ENCODE peak calls at places on chromosome 17, in eight cellular contexts. One of them, this sample, is unnamed.
A peak's percentile ranks its signal among the peaks of the same experiment; 100 is the strongest.

GRCh38 chr17:36697907-36698526 is 96.6 kb downstream of the MRM1 start:
- DNase-seq in body of pancreas: no peak
- DNase-seq in IMR-90: peak; percentile 8
- DNase-seq in breast epithelium: no peak
- DNase-seq in A549: no peak
- DNase-seq in esophagus squamous epithelium: no peak
- DNase-seq in stomach: no peak
- DNase-seq in testis: peak; percentile 18
- DNase-seq in this sample: no peak

GRCh38 chr17:17103160-17103559 is 60.9 kb downstream of the MPRIP start:
- DNase-seq in esophagus squamous epithelium: no peak
- DNase-seq in A549: no peak
- DNase-seq in body of pancreas: no peak
- DNase-seq in testis: no peak
- DNase-seq in stomach: no peak
- DNase-seq in breast epithelium: no peak
- DNase-seq in IMR-90: no peak
- DNase-seq in this sample: no peak

GRCh38 chr17:76593338-76593737 is 7.7 kb upstream of the ST6GALNAC2 start:
- DNase-seq in stomach: no peak
- DNase-seq in A549: no peak
- DNase-seq in esophagus squamous epithelium: no peak
- DNase-seq in body of pancreas: no peak
- DNase-seq in breast epithelium: no peak
- DNase-seq in IMR-90: peak; percentile 31
- DNase-seq in testis: no peak
- DNase-seq in this sample: no peak

GRCh38 chr17:10754109-10754508 is 24.3 kb upstream of the TMEM220 start:
- DNase-seq in esophagus squamous epithelium: no peak
- DNase-seq in stomach: peak; percentile 74
- DNase-seq in testis: peak; percentile 67
- DNase-seq in A549: peak; percentile 72
- DNase-seq in body of pancreas: peak; percentile 65
- DNase-seq in breast epithelium: no peak
- DNase-seq in IMR-90: peak; percentile 11
- DNase-seq in this sample: no peak

GRCh38 chr17:38926290-38927070 is 1.1 kb downstream of the LASP1NB start:
- DNase-seq in breast epithelium: no peak
- DNase-seq in testis: peak; percentile 12
- DNase-seq in esophagus squamous epithelium: no peak
- DNase-seq in IMR-90: no peak
- DNase-seq in stomach: peak; percentile 19
- DNase-seq in body of pancreas: no peak
- DNase-seq in A549: no peak
- DNase-seq in this sample: peak; percentile 10

GRCh38 chr17:28033972-28034714 is 8.3 kb upstream of the NLK start:
- DNase-seq in stomach: no peak
- DNase-seq in breast epithelium: no peak
- DNase-seq in esophagus squamous epithelium: no peak
- DNase-seq in IMR-90: peak; percentile 91
- DNase-seq in testis: no peak
- DNase-seq in A549: no peak
- DNase-seq in body of pancreas: no peak
- DNase-seq in this sample: no peak

GRCh38 chr17:69773081-69773480 is 301.9 kb upstream of the KCNJ16 start:
- DNase-seq in breast epithelium: no peak
- DNase-seq in A549: no peak
- DNase-seq in stomach: no peak
- DNase-seq in IMR-90: peak; percentile 43
- DNase-seq in esophagus squamous epithelium: no peak
- DNase-seq in body of pancreas: no peak
- DNase-seq in testis: no peak
- DNase-seq in this sample: no peak

GRCh38 chr17:73191443-73192218 is 1.2 kb upstream of the COG1 start:
- DNase-seq in stomach: peak; percentile 72
- DNase-seq in breast epithelium: peak; percentile 51
- DNase-seq in body of pancreas: peak; percentile 73
- DNase-seq in esophagus squamous epithelium: no peak
- DNase-seq in testis: peak; percentile 83
- DNase-seq in IMR-90: peak; percentile 69
- DNase-seq in A549: peak; percentile 87
- DNase-seq in this sample: peak; percentile 92

GRCh38 chr17:35694906-35695305 is 36.5 kb upstream of the RASL10B start:
- DNase-seq in IMR-90: no peak
- DNase-seq in stomach: no peak
- DNase-seq in A549: no peak
- DNase-seq in breast epithelium: no peak
- DNase-seq in testis: no peak
- DNase-seq in esophagus squamous epithelium: no peak
- DNase-seq in body of pancreas: no peak
- DNase-seq in this sample: no peak

GRCh38 chr17:76630151-76630550 is 13.4 kb downstream of the ST6GALNAC1 start:
- DNase-seq in testis: no peak
- DNase-seq in esophagus squamous epithelium: no peak
- DNase-seq in stomach: no peak
- DNase-seq in IMR-90: no peak
- DNase-seq in breast epithelium: no peak
- DNase-seq in A549: no peak
- DNase-seq in body of pancreas: no peak
- DNase-seq in this sample: no peak

GRCh38 chr17:48726182-48726915 is 2.2 kb downstream of the HOXB13 start:
- DNase-seq in stomach: no peak
- DNase-seq in breast epithelium: no peak
- DNase-seq in A549: no peak
- DNase-seq in IMR-90: no peak
- DNase-seq in testis: no peak
- DNase-seq in body of pancreas: no peak
- DNase-seq in esophagus squamous epithelium: no peak
- DNase-seq in this sample: no peak
- TF ChIP-seq POLR2A in stomach: no peak
- TF ChIP-seq POLR2A in breast epithelium: no peak
- TF ChIP-seq POLR2A in A549: no peak
- TF ChIP-seq POLR2A in IMR-90: no peak
- TF ChIP-seq POLR2A in testis: no peak
- TF ChIP-seq POLR2A in body of pancreas: no peak
- TF ChIP-seq POLR2A in esophagus squamous epithelium: no peak
- TF ChIP-seq POLR2A in this sample: no peak

GRCh38 chr17:47949951-47950350 is 7.7 kb downstream of the PRR15L start:
- DNase-seq in body of pancreas: peak; percentile 87
- DNase-seq in testis: no peak
- DNase-seq in stomach: peak; percentile 86
- DNase-seq in esophagus squamous epithelium: no peak
- DNase-seq in A549: no peak
- DNase-seq in breast epithelium: peak; percentile 84
- DNase-seq in IMR-90: no peak
- DNase-seq in this sample: no peak
- H3K4me3 ChIP-seq in body of pancreas: no peak overlapping the region
- H3K4me3 ChIP-seq in testis: no peak overlapping the region
- H3K4me3 ChIP-seq in stomach: peak overlapping the region; percentile 33
- H3K4me3 ChIP-seq in esophagus squamous epithelium: no peak overlapping the region
- H3K4me3 ChIP-seq in A549: no peak overlapping the region
- H3K4me3 ChIP-seq in breast epithelium: no peak overlapping the region
- H3K4me3 ChIP-seq in IMR-90: no peak overlapping the region
- H3K4me3 ChIP-seq in this sample: no peak overlapping the region

GRCh38 chr17:7023576-7024401 is 939 bp downstream of the BCL6B start:
- DNase-seq in IMR-90: peak; percentile 70
- DNase-seq in body of pancreas: peak; percentile 93
- DNase-seq in stomach: peak; percentile 93
- DNase-seq in testis: peak; percentile 93
- DNase-seq in A549: peak; percentile 99
- DNase-seq in esophagus squamous epithelium: no peak
- DNase-seq in breast epithelium: peak; percentile 86
- DNase-seq in this sample: peak; percentile 99
- TF ChIP-seq POLR2A in IMR-90: no peak
- TF ChIP-seq POLR2A in body of pancreas: no peak
- TF ChIP-seq POLR2A in stomach: no peak
- TF ChIP-seq POLR2A in testis: no peak
- TF ChIP-seq POLR2A in A549: peak; percentile 40
- TF ChIP-seq POLR2A in esophagus squamous epithelium: peak; percentile 62
- TF ChIP-seq POLR2A in breast epithelium: no peak
- TF ChIP-seq POLR2A in this sample: no peak

GRCh38 chr17:7922499-7923289 is 6.6 kb upstream of the RNF227 start:
- DNase-seq in breast epithelium: peak; percentile 84
- DNase-seq in IMR-90: peak; percentile 67
- DNase-seq in testis: peak; percentile 90
- DNase-seq in A549: no peak
- DNase-seq in esophagus squamous epithelium: no peak
- DNase-seq in stomach: peak; percentile 89
- DNase-seq in body of pancreas: peak; percentile 84
- DNase-seq in this sample: peak; percentile 97
- H3K4me3 ChIP-seq in breast epithelium: peak overlapping the region; percentile 44
- H3K4me3 ChIP-seq in IMR-90: peak overlapping the region; percentile 46
- H3K4me3 ChIP-seq in testis: peak overlapping the region; percentile 62
- H3K4me3 ChIP-seq in A549: no peak overlapping the region
- H3K4me3 ChIP-seq in esophagus squamous epithelium: peak overlapping the region; percentile 34
- H3K4me3 ChIP-seq in stomach: peak overlapping the region; percentile 55
- H3K4me3 ChIP-seq in body of pancreas: peak overlapping the region; percentile 0
- H3K4me3 ChIP-seq in this sample: peak overlapping the region; percentile 27

GRCh38 chr17:80872999-80873951 is 118.4 kb upstream of the CHMP6 start:
- DNase-seq in testis: peak; percentile 61
- DNase-seq in body of pancreas: no peak
- DNase-seq in esophagus squamous epithelium: no peak
- DNase-seq in IMR-90: no peak
- DNase-seq in A549: peak; percentile 38
- DNase-seq in stomach: no peak
- DNase-seq in breast epithelium: no peak
- DNase-seq in this sample: no peak
- TF ChIP-seq POLR2A in testis: no peak
- TF ChIP-seq POLR2A in body of pancreas: no peak
- TF ChIP-seq POLR2A in esophagus squamous epithelium: no peak
- TF ChIP-seq POLR2A in IMR-90: no peak
- TF ChIP-seq POLR2A in A549: no peak
- TF ChIP-seq POLR2A in stomach: no peak
- TF ChIP-seq POLR2A in breast epithelium: no peak
- TF ChIP-seq POLR2A in this sample: no peak

GRCh38 chr17:65047939-65048338 is 8.6 kb downstream of the GNA13 start:
- DNase-seq in esophagus squamous epithelium: no peak
- DNase-seq in IMR-90: peak; percentile 36
- DNase-seq in testis: no peak
- DNase-seq in body of pancreas: no peak
- DNase-seq in breast epithelium: no peak
- DNase-seq in A549: no peak
- DNase-seq in stomach: no peak
- DNase-seq in this sample: no peak
- H3K4me3 ChIP-seq in esophagus squamous epithelium: no peak overlapping the region
- H3K4me3 ChIP-seq in IMR-90: no peak overlapping the region
- H3K4me3 ChIP-seq in testis: no peak overlapping the region
- H3K4me3 ChIP-seq in body of pancreas: no peak overlapping the region
- H3K4me3 ChIP-seq in breast epithelium: no peak overlapping the region
- H3K4me3 ChIP-seq in A549: no peak overlapping the region
- H3K4me3 ChIP-seq in stomach: no peak overlapping the region
- H3K4me3 ChIP-seq in this sample: no peak overlapping the region